ENCODE peak calls at places on chromosome 13, in nine cellular contexts. R is A549; M is stimulated activated CD4-positive, alpha-beta T cell treated with anti-CD3 and anti-CD28 coated beads, Interleukin-2, amount 100 ng/mL, for 48 hours; J is amniotic stem cell; H is AG10803; Z is GOT3; T is HS-5; Q is GM10248; W is Right ventricle myocardium inferior. Y is an unnamed sample.

GRCh38 chr13:27970382-27971235 is 1.5 kb upstream of the CDX2 start:
- DNase-seq in W (no peak), R (no peak), Q (no peak), H (no peak), Z (no peak), T (no peak), M (no peak), J (no peak), Y (no peak)

GRCh38 chr13:73304442-73304841 is 245.6 kb downstream of the KLF5 start:
- DNase-seq in W (no peak), Z (no peak), H (no peak), Q (no peak), R (no peak), T (no peak), J (no peak), M (no peak), Y (no peak)

GRCh38 chr13:19864339-19865309 is 1.2 kb upstream of the ZMYM5 start:
- DNase-seq in J (no peak), T (no peak), Q (peak), W (peak), R (peak), Z (peak), M (peak), H (peak), Y (peak)

GRCh38 chr13:112222971-112223370 is 153.2 kb upstream of the SPACA7 start:
- DNase-seq in R (no peak), Z (no peak), W (no peak), Q (no peak), J (no peak), T (no peak), M (no peak), H (no peak), Y (no peak)

GRCh38 chr13:61086052-61086451 is 329.6 kb downstream of the PCDH20 start:
- DNase-seq in Q (no peak), Z (no peak), W (no peak), H (no peak), M (no peak), R (no peak), T (no peak), J (peak), Y (no peak)

GRCh38 chr13:36275190-36276002 is 22.2 kb downstream of the CCDC169 start:
- DNase-seq in W (no peak), M (no peak), R (peak), T (no peak), Z (no peak), J (peak), H (peak), Q (no peak), Y (peak)

GRCh38 chr13:110916671-110917142 is 1.8 kb upstream of the ANKRD10 start:
- DNase-seq in H (peak), Z (no peak), R (no peak), Q (no peak), W (no peak), M (no peak), T (peak), J (peak), Y (peak)

GRCh38 chr13:90686438-90686837 is 661.0 kb upstream of the MIR17HG start:
- DNase-seq in Z (no peak), Q (no peak), T (peak), M (no peak), J (no peak), H (peak), R (no peak), W (no peak), Y (no peak)

GRCh38 chr13:20370815-20371421 is 138.8 kb upstream of the GJB6 start:
- DNase-seq in R (no peak), T (no peak), Q (no peak), J (no peak), W (no peak), H (no peak), Z (no peak), M (no peak), Y (no peak)

GRCh38 chr13:41960195-41960699 is 662 bp downstream of the VWA8 start:
- DNase-seq in R (peak), J (no peak), Z (no peak), T (no peak), M (no peak), H (peak), W (no peak), Q (no peak), Y (peak)

GRCh38 chr13:57632276-57633140 is 964 bp downstream of the PCDH17 start:
- DNase-seq in M (no peak), J (no peak), Z (no peak), Q (no peak), R (no peak), H (no peak), W (no peak), T (no peak), Y (peak)

GRCh38 chr13:36913463-36913862 is 6.6 kb downstream of the SMAD9 start:
- DNase-seq in Z (no peak), M (no peak), J (no peak), Q (no peak), T (no peak), W (no peak), H (no peak), R (no peak), Y (no peak)

Y was measured in hepatocyte.